ENCODE peak calls at places on chromosomes 5 and 9, in six cellular contexts. M is neuronal stem cell, O is IMR-90, V is H1, F is trophoblast cell, K is H9. R is an unnamed sample.

GRCh38 chr9:88567870-88568269 is 32.9 kb downstream of the NXNL2 start:
- DNase-seq in M (no peak), O (no peak), V (no peak), F (no peak), K (no peak), R (no peak)

GRCh38 chr9:13500034-13500433 is 220.5 kb upstream of the MPDZ start:
- DNase-seq in M (no peak), O (no peak), V (no peak), F (no peak), K (no peak), R (no peak)

GRCh38 chr5:38509185-38509584 is 47.3 kb downstream of the LIFR start:
- DNase-seq in M (no peak), O (peak), V (no peak), F (no peak), K (no peak), R (peak)

GRCh38 chr9:99635032-99635431 is 186.7 kb upstream of the NR4A3 start:
- DNase-seq in M (no peak), O (peak), V (no peak), F (no peak), K (no peak), R (peak)

GRCh38 chr5:84378420-84378819 is 6.3 kb downstream of the EDIL3 start:
- DNase-seq in M (no peak), O (peak), V (no peak), F (no peak), K (no peak), R (peak)

GRCh38 chr5:98810206-98810605 is 36.7 kb downstream of the RGMB start:
- DNase-seq in M (no peak), O (no peak), V (no peak), F (no peak), K (no peak), R (no peak)

GRCh38 chr5:95901676-95902646 is 59.7 kb downstream of the ELL2 start:
- DNase-seq in M (no peak), O (peak), V (no peak), F (peak), K (no peak), R (peak)

GRCh38 chr5:139649082-139649991 is 1.2 kb downstream of the CXXC5 start:
- DNase-seq in M (no peak), O (no peak), V (peak), F (peak), K (peak), R (peak)

GRCh38 chr9:37495571-37495970 is 9.8 kb downstream of the POLR1E start:
- DNase-seq in M (no peak), O (no peak), V (no peak), F (peak), K (no peak), R (no peak)

GRCh38 chr5:16539169-16539666 is 73.6 kb upstream of the ZNF622 start:
- DNase-seq in M (no peak), O (peak), V (no peak), F (peak), K (no peak), R (peak)

GRCh38 chr5:72531496-72532190 is 24.4 kb upstream of the ZNF366 start:
- DNase-seq in M (no peak), O (no peak), V (no peak), F (peak), K (no peak), R (peak)

GRCh38 chr5:7518947-7519560 is 123.1 kb downstream of the ADCY2 start:
- DNase-seq in M (peak), O (no peak), V (peak), F (peak), K (peak), R (no peak)

GRCh38 chr5:128736567-128736966 is 198.5 kb upstream of the FBN2 start:
- DNase-seq in M (no peak), O (peak), V (no peak), F (no peak), K (no peak), R (no peak)

GRCh38 chr5:127320032-127320945 is 29.7 kb downstream of the MEGF10 start:
- DNase-seq in M (no peak), O (no peak), V (no peak), F (no peak), K (no peak), R (no peak)

GRCh38 chr5:150751096-150751891 is 7.5 kb downstream of the DCTN4 start:
- DNase-seq in M (no peak), O (peak), V (no peak), F (no peak), K (no peak), R (peak)

GRCh38 chr9:19769213-19769612 is 19.6 kb downstream of the SLC24A2 start:
- DNase-seq in M (no peak), O (no peak), V (no peak), F (peak), K (no peak), R (peak)

GRCh38 chr5:14174235-14174636 is 31.1 kb downstream of the TRIO start:
- DNase-seq in M (no peak), O (peak), V (no peak), F (peak), K (peak), R (peak)

GRCh38 chr9:74458832-74459231 is 38.3 kb upstream of the RORB start:
- DNase-seq in M (no peak), O (no peak), V (no peak), F (no peak), K (no peak), R (no peak)

GRCh38 chr9:77981332-77981731 is 50.3 kb downstream of the GNAQ start:
- DNase-seq in M (no peak), O (peak), V (no peak), F (peak), K (no peak), R (no peak)

GRCh38 chr9:78296208-78296892 is 575 bp upstream of the PSAT1 start:
- DNase-seq in M (peak), O (peak), V (peak), F (peak), K (peak), R (peak)

GRCh38 chr5:86864022-86864421 is 246.3 kb downstream of the COX7C start:
- DNase-seq in M (no peak), O (no peak), V (no peak), F (no peak), K (no peak), R (no peak)

GRCh38 chr5:158700997-158701391 is 398.7 kb downstream of the EBF1 start:
- DNase-seq in M (no peak), O (no peak), V (no peak), F (no peak), K (no peak), R (no peak)

GRCh38 chr5:160287378-160288051 is 24.8 kb downstream of the CCNJL start:
- DNase-seq in M (peak), O (no peak), V (peak), F (no peak), K (peak), R (peak)

GRCh38 chr5:72996632-72997031 is 40.8 kb downstream of the FCHO2 start:
- DNase-seq in M (no peak), O (no peak), V (no peak), F (no peak), K (no peak), R (no peak)

GRCh38 chr5:150119421-150120061 is 33.2 kb upstream of the CSF1R start:
- DNase-seq in M (no peak), O (no peak), V (no peak), F (no peak), K (no peak), R (no peak)

GRCh38 chr9:122350577-122351355 is 20.1 kb upstream of the PTGS1 start:
- DNase-seq in M (peak), O (peak), V (peak), F (peak), K (peak), R (peak)

GRCh38 chr9:6305954-6306563 is 22.1 kb upstream of the TPD52L3 start:
- DNase-seq in M (peak), O (peak), V (no peak), F (peak), K (no peak), R (peak)

GRCh38 chr9:20382460-20383071 is 239.7 kb downstream of the MLLT3 start:
- DNase-seq in M (no peak), O (peak), V (no peak), F (no peak), K (no peak), R (peak)

GRCh38 chr9:132760057-132760456 is 89.8 kb downstream of the GTF3C4 start:
- DNase-seq in M (no peak), O (no peak), V (no peak), F (no peak), K (no peak), R (no peak)

GRCh38 chr5:35369965-35370790 is 139.9 kb upstream of the PRLR start:
- DNase-seq in M (peak), O (no peak), V (no peak), F (peak), K (peak), R (no peak)

GRCh38 chr5:136308396-136308795 is 56.9 kb downstream of the TRPC7 start:
- DNase-seq in M (no peak), O (no peak), V (no peak), F (no peak), K (peak), R (peak)

GRCh38 chr9:69122391-69123141 is 51.5 kb upstream of the TJP2 start:
- DNase-seq in M (peak), O (peak), V (no peak), F (peak), K (peak), R (peak)

GRCh38 chr5:21680196-21680595 is 1172.9 kb downstream of the CDH12 start:
- DNase-seq in M (no peak), O (peak), V (no peak), F (peak), K (no peak), R (peak)

GRCh38 chr5:45109636-45110035 is 300.9 kb downstream of the MRPS30 start:
- DNase-seq in M (no peak), O (no peak), V (no peak), F (no peak), K (peak), R (no peak)

GRCh38 chr5:45110399-45110798 is 301.7 kb downstream of the MRPS30 start:
- DNase-seq in M (no peak), O (no peak), V (no peak), F (no peak), K (no peak), R (no peak)

GRCh38 chr5:45109062-45109461 is 300.3 kb downstream of the MRPS30 start:
- DNase-seq in M (no peak), O (no peak), V (no peak), F (no peak), K (peak), R (no peak)

DNA sequence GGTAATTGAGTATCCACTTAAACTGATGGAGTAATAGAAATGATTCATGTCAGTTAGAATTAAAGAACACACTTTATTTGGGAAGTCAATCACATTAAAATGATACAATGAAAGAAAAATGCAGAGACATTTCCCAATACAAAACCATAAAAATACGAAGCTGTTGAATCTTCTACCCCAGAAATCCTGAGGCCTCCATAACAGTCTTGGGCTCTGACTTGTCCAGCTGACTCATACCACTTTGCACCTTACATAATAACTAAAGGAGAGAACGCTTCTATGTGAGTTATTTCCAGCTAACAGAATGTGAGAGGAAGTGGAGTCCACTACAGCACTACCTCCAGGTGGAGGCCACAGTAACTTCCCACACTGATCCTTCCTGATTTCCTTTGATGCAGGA is 305.0 kb downstream of the MRPS30 start:
- DNase-seq in M (no peak), O (no peak), V (no peak), F (no peak), K (no peak), R (peak)
- H2BK120ac ChIP-seq in M (no peak), O (no peak), V (no peak), F (no peak), K (no peak), R (no peak)

GRCh38 chr9:93948456-93949072 is 6.6 kb downstream of the BARX1 start:
- DNase-seq in M (no peak), O (no peak), V (no peak), F (no peak), K (peak), R (no peak)

GRCh38 chr9:93945400-93946337 is 9.5 kb downstream of the BARX1 start:
- DNase-seq in M (no peak), O (no peak), V (no peak), F (no peak), K (no peak), R (no peak)

GRCh38 chr9:93949073-93949693 is 6.0 kb downstream of the BARX1 start:
- DNase-seq in M (no peak), O (no peak), V (peak), F (no peak), K (peak), R (no peak)

GRCh38 chr9:93946338-93946712 is 8.8 kb downstream of the BARX1 start:
- DNase-seq in M (no peak), O (no peak), V (no peak), F (no peak), K (no peak), R (no peak)

GRCh38 chr9:93947409-93948070 is 7.6 kb downstream of the BARX1 start:
- DNase-seq in M (no peak), O (no peak), V (no peak), F (no peak), K (peak), R (no peak)
- H3K14ac ChIP-seq in M (no peak), O (no peak), V (no peak), F (no peak), K (no peak), R (no peak)

DNA sequence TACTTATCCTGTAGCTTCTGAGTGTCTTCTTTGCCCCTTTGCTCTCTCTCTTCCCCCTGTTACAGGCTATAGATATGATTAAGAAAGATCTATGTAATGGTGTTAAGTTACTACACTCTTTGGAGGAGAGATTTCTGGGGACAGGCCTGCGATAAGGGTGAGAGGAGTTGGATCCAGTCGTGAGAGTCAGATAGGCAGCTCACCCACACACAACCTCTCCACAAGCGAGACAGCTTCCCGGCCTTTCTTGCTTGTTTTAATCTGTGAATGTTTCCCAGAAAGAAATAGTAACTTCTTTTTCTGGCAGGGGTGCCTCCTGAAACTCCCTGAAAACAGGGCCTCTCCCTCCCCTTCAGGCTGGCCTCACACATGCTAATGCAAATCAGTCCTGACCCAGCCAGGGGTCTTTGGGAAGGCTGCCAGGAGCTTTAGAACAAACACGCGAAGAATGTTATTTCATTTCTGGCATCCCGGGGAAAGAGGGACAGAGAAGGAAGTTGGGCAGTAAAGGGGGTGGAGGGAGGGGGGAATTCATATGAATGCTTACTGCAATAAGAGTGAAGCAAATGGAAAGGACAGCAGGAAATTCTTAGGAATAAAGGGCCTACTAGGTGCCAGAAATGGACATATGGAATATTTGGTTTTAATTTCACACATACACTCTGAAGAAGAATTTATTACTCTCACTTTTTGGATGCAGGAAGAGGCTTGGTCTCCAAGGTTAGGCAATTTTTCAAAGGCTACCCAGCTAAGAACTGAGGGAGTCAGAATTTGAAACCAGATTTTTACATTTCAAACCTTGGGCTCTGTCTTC is 215.8 kb upstream of the TRIM32 start:
- DNase-seq in M (peak), O (peak), V (peak), F (no peak), K (peak), R (peak)
- H2BK5ac ChIP-seq in M (no peak), O (no peak), V (peak), F (peak), K (no peak), R (peak)

DNA sequence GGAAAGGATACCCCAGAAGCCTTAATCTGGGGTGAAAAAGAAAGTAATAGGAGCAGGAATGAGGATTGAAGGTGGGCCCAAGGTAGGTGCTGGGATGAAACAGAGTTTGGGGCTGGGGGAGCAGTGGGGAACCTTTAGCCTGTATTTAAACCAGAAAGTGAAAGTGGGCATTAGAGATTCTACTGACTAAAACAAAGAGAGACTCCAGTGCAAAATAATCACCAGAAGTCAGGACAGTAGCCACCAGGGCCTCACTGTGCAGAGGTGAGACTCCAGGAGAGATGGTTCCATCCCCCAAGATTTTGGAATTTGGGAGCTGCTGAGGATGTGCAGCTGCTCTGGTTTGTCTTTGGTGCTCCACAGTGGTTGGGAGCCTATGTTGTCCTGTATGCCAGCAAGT is 13.1 kb downstream of the DNAJB5 start:
- DNase-seq in M (no peak), O (no peak), V (no peak), F (no peak), K (no peak), R (no peak)
- H2BK120ac ChIP-seq in M (no peak), O (no peak), V (peak), F (no peak), K (no peak), R (no peak)

GRCh38 chr5:164335837-164336236 is 830.4 kb downstream of the MAT2B start:
- DNase-seq in M (no peak), O (peak), V (no peak), F (peak), K (no peak), R (peak)

GRCh38 chr5:164332349-164333196 is 827.2 kb downstream of the MAT2B start:
- DNase-seq in M (no peak), O (no peak), V (no peak), F (no peak), K (no peak), R (no peak)

GRCh38 chr5:164336276-164336675 is 830.9 kb downstream of the MAT2B start:
- DNase-seq in M (no peak), O (no peak), V (no peak), F (no peak), K (no peak), R (no peak)

GRCh38 chr5:164341056-164341619 is 835.7 kb downstream of the MAT2B start:
- DNase-seq in M (no peak), O (no peak), V (no peak), F (no peak), K (no peak), R (peak)

DNA sequence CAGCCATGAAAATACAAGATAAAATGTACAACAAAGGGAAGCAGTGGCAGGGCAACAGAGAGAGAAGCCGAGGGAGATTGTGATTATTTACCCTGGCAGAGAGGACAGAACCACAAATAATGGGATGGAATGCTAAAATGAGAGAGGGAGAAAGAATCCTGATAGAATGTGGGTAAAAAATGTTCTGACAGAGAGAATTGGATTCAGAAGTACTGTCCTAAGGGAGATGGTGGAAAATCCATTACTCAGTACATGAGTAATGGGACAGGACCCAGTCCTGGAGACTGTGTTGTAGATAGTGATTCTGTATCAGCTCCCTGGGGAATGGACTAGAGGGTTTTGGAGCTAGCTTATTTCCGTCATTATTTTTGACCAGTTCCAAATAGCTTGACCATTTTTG is 831.5 kb downstream of the MAT2B start:
- DNase-seq in M (no peak), O (peak), V (no peak), F (no peak), K (no peak), R (peak)
- H3K14ac ChIP-seq in M (no peak), O (no peak), V (no peak), F (no peak), K (no peak), R (no peak)

GRCh38 chr9:131358438-131359029 is 35.4 kb upstream of the PRRC2B start:
- DNase-seq in M (no peak), O (no peak), V (no peak), F (no peak), K (no peak), R (no peak)
- H2BK5ac ChIP-seq in M (no peak), O (no peak), V (no peak), F (no peak), K (no peak), R (no peak)

DNA sequence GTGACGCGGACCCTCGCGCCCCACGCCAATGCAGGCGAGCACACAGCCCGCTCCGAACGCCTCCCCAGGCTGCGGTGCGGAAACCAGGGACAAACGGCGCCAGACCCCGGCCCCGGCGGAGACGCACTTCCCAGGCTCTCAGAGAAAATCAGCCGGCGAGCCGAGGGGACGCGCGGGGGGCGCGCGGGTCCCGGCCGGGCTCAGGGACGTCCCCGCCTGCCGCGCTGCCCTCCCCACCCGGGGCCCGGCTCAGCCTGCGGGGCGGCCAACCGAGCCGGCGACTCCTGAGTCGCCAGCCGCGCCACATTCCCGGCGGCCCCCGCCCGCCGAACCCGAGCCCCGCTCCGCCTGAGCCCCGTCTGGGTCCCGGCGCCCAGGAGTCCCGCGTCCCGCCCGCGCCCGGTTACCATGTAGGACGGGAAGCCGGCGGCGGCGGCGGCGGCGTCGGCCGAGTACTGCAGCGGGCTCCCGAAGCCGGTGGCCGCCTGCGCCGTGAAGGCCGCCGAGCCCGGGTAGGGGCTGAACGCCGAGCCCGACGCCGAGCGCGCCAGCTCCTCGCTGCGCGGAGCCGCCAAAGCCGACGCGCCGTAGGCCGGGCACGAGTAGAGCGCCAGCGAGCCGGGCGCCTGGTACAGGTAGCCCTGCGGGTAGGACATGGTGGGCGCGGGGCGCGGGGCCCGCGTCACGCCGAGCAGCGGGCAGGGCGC is 566 bp downstream of the IRX2 start:
- DNase-seq in M (no peak), O (no peak), V (peak), F (peak), K (no peak), R (no peak)
- H2BK120ac ChIP-seq in M (peak), O (no peak), V (peak), F (no peak), K (no peak), R (no peak)